ENCODE peak calls at places on chromosomes 16 and 17, in four cellular contexts. D, R, T and O are unnamed samples.

GRCh38 chr17:79626156-79626890 is 15.5 kb upstream of the RBFOX3 start:
- DNase-seq in T (no peak), R (no peak), D (no peak), O (no peak)

GRCh38 chr16:50151744-50152143 is 1.4 kb upstream of the TENT4B start:
- DNase-seq in R (no peak), T (no peak), D (no peak), O (no peak)

GRCh38 chr17:29180051-29180787 is at the start of gene MYO18A:
- DNase-seq in R (peak; percentile 41), T (peak; percentile 45), D (no peak), O (peak; percentile 82)

GRCh38 chr17:80760501-80760900 is 215.9 kb downstream of the RPTOR start:
- DNase-seq in D (peak; percentile 40), R (no peak), T (no peak), O (no peak)

GRCh38 chr17:40629850-40630249 is 17.8 kb downstream of the SMARCE1 start:
- DNase-seq in R (no peak), T (no peak), D (no peak), O (no peak)

GRCh38 chr16:71894229-71894920 is 956 bp upstream of the IST1 start:
- DNase-seq in D (no peak), T (peak; percentile 56), R (peak; percentile 39), O (peak; percentile 73)

GRCh38 chr16:56255904-56256303 is 64.6 kb downstream of the GNAO1 start:
- DNase-seq in D (no peak), T (no peak), R (no peak), O (no peak)

GRCh38 chr16:87076950-87077749 is 240.0 kb downstream of the C16orf95 start:
- DNase-seq in R (peak; percentile 65), D (no peak), T (peak; percentile 63), O (peak; percentile 60)

GRCh38 chr17:19004601-19005441 is at the start of gene FAM83G:
- DNase-seq in T (peak; percentile 69), D (peak; percentile 19), R (peak; percentile 47), O (peak; percentile 87)

GRCh38 chr16:79336437-79337229 is 263.9 kb downstream of the MAF start:
- DNase-seq in T (no peak), R (no peak), D (no peak), O (no peak)

GRCh38 chr17:39872700-39873099 is 4.7 kb downstream of the ZPBP2 start:
- DNase-seq in D (no peak), T (peak; percentile 20), R (no peak), O (no peak)

GRCh38 chr17:64295146-64295545 is 32.1 kb upstream of the TEX2 start:
- DNase-seq in D (no peak), T (no peak), R (no peak), O (no peak)

GRCh38 chr17:73155410-73156165 is 9.2 kb upstream of the SSTR2 start:
- DNase-seq in R (no peak), D (no peak), T (no peak), O (no peak)

GRCh38 chr16:35188288-35189155 is 1729.1 kb downstream of the TP53TG3F start:
- DNase-seq in T (peak; percentile 12), R (no peak), D (no peak), O (peak; percentile 13)

GRCh38 chr17:31511176-31511540 is 119.7 kb downstream of the RAB11FIP4 start:
- DNase-seq in R (no peak), D (no peak), T (no peak), O (no peak)

GRCh38 chr17:13337864-13338371 is 263.8 kb downstream of the HS3ST3A1 start:
- DNase-seq in D (no peak), R (no peak), T (peak; percentile 42), O (peak; percentile 11)

GRCh38 chr17:14156689-14157088 is 80.0 kb downstream of the CDRT15 start:
- DNase-seq in T (peak; percentile 83), D (no peak), R (no peak), O (no peak)

GRCh38 chr17:19945009-19945650 is 32.5 kb downstream of the AKAP10 start:
- DNase-seq in T (no peak), R (no peak), D (no peak), O (no peak)

GRCh38 chr16:20904507-20905079 is 4.0 kb downstream of the LYRM1 start:
- DNase-seq in R (no peak), D (peak; percentile 49), T (peak; percentile 40), O (no peak)

GRCh38 chr17:73644145-73645049 is at the start of gene SDK2:
- DNase-seq in T (no peak), D (no peak), R (no peak), O (no peak)

GRCh38 chr17:78828470-78829185 is 12.0 kb downstream of the USP36 start:
- DNase-seq in D (no peak), T (no peak), R (no peak), O (no peak)

GRCh38 chr17:79844869-79845600 is 5.8 kb upstream of the CBX4 start:
- DNase-seq in T (peak; percentile 74), R (no peak), D (no peak), O (peak; percentile 83)

GRCh38 chr17:77420804-77421634 is 280.2 kb downstream of the SEC14L1 start:
- DNase-seq in T (no peak), D (no peak), R (no peak), O (peak; percentile 73)

GRCh38 chr17:27226611-27227234 is 67.2 kb upstream of the WSB1 start:
- DNase-seq in D (no peak), T (no peak), R (no peak), O (no peak)

GRCh38 chr16:11612110-11612981 is 25.6 kb upstream of the LITAF start:
- DNase-seq in T (peak; percentile 83), R (no peak), D (no peak), O (peak; percentile 50)

GRCh38 chr17:81417049-81417878 is 22.0 kb downstream of the BAHCC1 start:
- DNase-seq in T (no peak), R (no peak), D (no peak), O (no peak)

GRCh38 chr16:54437921-54438320 is 151.3 kb upstream of the IRX3 start:
- DNase-seq in D (no peak), T (no peak), R (no peak), O (peak; percentile 23)

GRCh38 chr16:82943371-82943770 is 316.6 kb downstream of the CDH13 start:
- DNase-seq in D (no peak), R (no peak), T (no peak), O (no peak)

GRCh38 chr16:1474047-1474446 is 781 bp downstream of the CLCN7 start:
- DNase-seq in T (peak; percentile 28), D (no peak), R (no peak), O (peak; percentile 58)

GRCh38 chr17:77423589-77424451 is 283.1 kb downstream of the SEC14L1 start:
- DNase-seq in R (no peak), D (no peak), T (no peak), O (no peak)

GRCh38 chr17:28379814-28380571 is 8.5 kb downstream of the SARM1 start:
- DNase-seq in D (no peak), T (peak; percentile 77), R (no peak), O (no peak)

GRCh38 chr17:75364078-75364477 is 41.4 kb downstream of the GRB2 start:
- DNase-seq in D (no peak), R (no peak), T (no peak), O (no peak)

GRCh38 chr16:49513040-49513439 is 139.4 kb downstream of the C16orf78 start:
- DNase-seq in D (no peak), R (no peak), T (no peak), O (peak; percentile 30)

DNA sequence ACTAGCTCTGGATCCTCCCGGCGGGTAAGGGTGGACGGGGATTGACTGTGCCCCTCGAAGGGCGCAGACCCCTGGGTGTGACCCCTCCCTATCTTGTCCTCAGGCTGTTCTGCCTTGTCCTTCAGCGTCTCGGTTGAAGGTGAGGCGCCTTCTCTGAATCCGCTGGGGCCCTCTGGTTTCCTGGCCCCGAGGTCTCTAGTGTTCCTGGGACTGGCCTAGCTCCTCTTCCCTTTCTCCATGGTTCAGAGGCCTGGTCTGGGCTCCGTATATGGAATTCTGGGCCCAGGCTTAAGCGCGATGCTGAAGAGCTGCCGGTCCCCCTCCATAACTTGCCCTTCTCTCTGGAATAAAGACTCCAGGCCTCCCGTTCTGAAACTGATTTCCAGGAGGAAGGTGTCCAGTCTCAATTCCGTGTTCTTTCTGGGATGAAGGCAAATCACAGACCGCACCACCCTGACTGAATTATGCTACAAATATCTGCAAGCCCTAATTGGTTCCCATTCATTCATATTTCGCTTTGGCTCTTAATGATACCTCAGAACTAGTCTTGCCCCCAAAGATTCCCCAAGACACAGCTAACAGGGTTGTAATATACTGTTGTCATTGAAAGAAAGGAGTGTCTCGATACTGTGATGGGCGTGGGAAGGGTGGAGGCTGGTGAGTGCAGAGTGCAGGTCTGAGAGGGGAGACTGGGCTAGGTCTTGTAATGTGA is 739 bp downstream of the EDC4 start:
- DNase-seq in D (no peak), R (no peak), T (no peak), O (no peak)
- TF ChIP-seq JUND in D (no peak), R (no peak), T (no peak), O (no peak)

GRCh38 chr16:10003486-10003885 is 178.7 kb downstream of the GRIN2A start:
- DNase-seq in R (no peak), T (no peak), D (no peak), O (no peak)
- TF ChIP-seq KDM1A in R (no peak), T (no peak), D (no peak), O (no peak)

DNA sequence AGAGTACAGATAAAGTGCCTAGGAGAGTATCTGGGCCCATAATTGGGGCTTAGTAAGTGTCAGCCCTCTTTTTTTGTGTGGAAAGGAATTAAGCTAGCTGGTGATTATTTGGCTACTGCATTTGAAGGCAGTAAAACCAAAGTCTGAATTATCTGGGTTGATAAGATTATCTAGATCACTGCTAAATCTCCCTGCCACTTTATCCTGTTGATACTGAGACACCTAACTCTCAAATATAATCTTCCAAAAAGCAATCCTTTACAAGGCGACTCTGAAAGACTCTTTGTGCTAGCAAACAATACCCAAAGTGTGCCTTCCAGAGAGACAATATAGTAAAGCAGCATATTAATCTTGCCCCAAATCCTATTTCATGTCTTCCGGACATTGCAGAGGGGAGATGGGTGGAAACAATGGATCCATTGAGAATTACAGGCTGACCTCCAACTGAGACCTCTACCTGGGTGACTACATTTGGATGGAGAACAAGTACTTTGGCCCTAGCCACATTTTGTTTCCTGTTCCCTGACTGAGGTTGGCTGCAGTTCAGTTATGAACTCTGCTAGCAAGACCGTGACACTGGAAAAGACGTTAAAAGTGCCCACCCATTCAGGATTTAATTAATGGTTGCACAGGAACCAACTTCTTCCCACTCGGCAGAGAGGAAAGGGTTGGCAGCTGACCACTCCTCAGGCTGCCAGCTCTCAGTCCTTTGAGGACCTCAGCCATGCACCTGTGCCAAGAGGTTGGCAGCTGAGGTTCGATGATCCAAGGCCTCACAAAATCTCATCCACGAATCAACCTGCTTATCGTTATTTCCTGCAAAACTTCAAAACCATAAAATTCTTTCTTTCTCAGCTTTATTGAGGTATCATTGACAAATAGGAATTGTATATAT is 72.6 kb downstream of the SYCE1L start:
- DNase-seq in R (no peak), T (peak; percentile 29), D (no peak), O (no peak)
- TF ChIP-seq JUND in R (no peak), T (no peak), D (no peak), O (no peak)

DNA sequence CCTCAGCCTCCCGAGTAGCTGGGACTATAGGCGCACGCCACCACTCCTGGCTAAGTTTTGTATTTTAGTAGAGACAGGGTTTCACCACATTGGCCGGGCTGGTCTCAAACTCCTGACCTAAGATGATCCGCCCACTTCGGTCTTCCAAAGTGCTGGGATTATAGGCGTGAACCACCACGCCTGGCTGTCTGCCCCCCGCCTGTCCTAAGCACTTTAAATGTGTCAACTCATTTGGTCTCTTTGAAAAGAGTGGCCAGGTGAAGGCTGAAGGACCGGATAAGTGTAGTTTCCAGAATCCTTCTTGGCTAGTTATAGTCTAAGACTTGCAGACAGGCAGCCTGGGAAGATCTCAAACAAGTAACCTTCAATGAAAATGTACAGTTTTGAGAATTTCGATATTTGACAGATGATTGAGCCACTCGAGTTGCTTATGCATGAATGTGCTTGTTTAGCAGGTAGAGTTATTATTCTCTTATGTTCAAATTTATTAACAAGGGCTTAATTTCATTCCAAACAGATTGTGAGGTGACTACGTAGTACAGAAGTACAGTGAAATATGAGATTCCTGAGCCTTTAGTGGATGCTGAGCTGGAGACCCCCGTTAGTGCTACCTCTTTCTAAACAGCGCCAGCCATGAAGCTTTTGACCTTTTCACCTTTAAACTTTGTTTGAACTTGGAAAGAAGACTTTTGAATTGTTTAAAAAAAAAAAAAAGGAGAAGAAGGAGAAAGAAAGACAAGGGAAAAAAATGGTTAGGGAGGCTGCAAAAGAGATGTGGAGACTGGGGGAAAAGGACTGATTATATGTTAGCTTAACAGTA is 164.4 kb upstream of the TBX2 start:
- DNase-seq in T (no peak), R (no peak), D (no peak), O (peak; percentile 2)
- TF ChIP-seq KDM1A in T (no peak), R (no peak), D (no peak), O (no peak)